ENCODE peak calls at places on chromosomes 12 and 14, in ten cellular contexts. E is HCEC 1CT; P is fibroblast of the conjunctiva; K is SHP77; M is A172; Q is NCI-H1694 treated with DMSO at 0.1 percent for 48 hours; W is neural crest cell; B is stimulated activated naive CD8-positive, alpha-beta T cell treated with anti-CD3 and anti-CD28 coated beads, Interleukin-15, Interleukin-2, amounts not matched to agents 100 U/mL and 50 U/mL, for 24 hours; F is fibroblast of mammary gland; J is A549. R is an unnamed sample.

GRCh38 chr14:39219075-39219499 is 14.6 kb upstream of the MIA2 start:
- DNase-seq in E (peak), P (no peak), K (no peak), M (peak), Q (no peak), W (no peak), B (no peak), F (peak), J (peak), R (no peak)

GRCh38 chr14:89640141-89640540 is 223.1 kb upstream of the FOXN3 start:
- DNase-seq in E (no peak), P (no peak), K (no peak), M (no peak), Q (no peak), W (no peak), B (no peak), F (no peak), J (no peak), R (no peak)

GRCh38 chr14:23185046-23185445 is 1.6 kb upstream of the SLC7A8 start:
- DNase-seq in E (no peak), P (no peak), K (no peak), M (peak), Q (no peak), W (no peak), B (no peak), F (peak), J (no peak), R (no peak)

GRCh38 chr12:5511644-5512584 is 80.0 kb downstream of the NTF3 start:
- DNase-seq in E (no peak), P (peak), K (no peak), M (no peak), Q (no peak), W (peak), B (peak), F (no peak), J (peak), R (peak)

GRCh38 chr12:28938056-28938455 is 211.0 kb upstream of the FAR2 start:
- DNase-seq in E (no peak), P (no peak), K (no peak), M (no peak), Q (no peak), W (no peak), B (no peak), F (no peak), J (no peak), R (no peak)

GRCh38 chr12:27055966-27056365 is 26.4 kb downstream of the C12orf71 start:
- DNase-seq in E (no peak), P (no peak), K (no peak), M (no peak), Q (no peak), W (no peak), B (no peak), F (no peak), J (no peak), R (no peak)

GRCh38 chr14:38561657-38562056 is 305.8 kb upstream of the CLEC14A start:
- DNase-seq in E (no peak), P (no peak), K (no peak), M (no peak), Q (no peak), W (no peak), B (no peak), F (no peak), J (no peak), R (no peak)

GRCh38 chr14:105860615-105861580 is 334.5 kb downstream of the TMEM121 start:
- DNase-seq in E (no peak), P (no peak), K (no peak), M (no peak), Q (no peak), W (no peak), B (peak), F (no peak), J (no peak), R (no peak)

GRCh38 chr14:94936411-94936892 is 166.5 kb upstream of the GSC start:
- DNase-seq in E (no peak), P (peak), K (peak), M (no peak), Q (peak), W (no peak), B (no peak), F (peak), J (no peak), R (no peak)

R was measured in K562.